ENCODE peak calls at places on chromosomes 5 and 9, in four cellular contexts. J is HepG2, V is H1, L is K562. Z is an unnamed sample.

GRCh38 chr5:170254056-170254455 is 21.3 kb downstream of the C5orf58 start:
- DNase-seq in V (no peak), J (no peak), L (no peak), Z (no peak)

GRCh38 chr9:3719286-3719685 is 193.5 kb upstream of the RFX3 start:
- DNase-seq in J (no peak), L (no peak), V (no peak), Z (no peak)

GRCh38 chr9:37966443-37967271 is 62.7 kb upstream of the SLC25A51 start:
- DNase-seq in L (no peak), V (no peak), J (peak; percentile 52), Z (no peak)

GRCh38 chr5:142685418-142686209 is at the start of gene FGF1:
- DNase-seq in J (no peak), L (no peak), V (no peak), Z (no peak)

GRCh38 chr5:114789773-114790402 is 379.8 kb downstream of the TRIM36 start:
- DNase-seq in V (no peak), L (no peak), J (peak; percentile 8), Z (peak; percentile 34)

GRCh38 chr9:137176302-137177182 is 4.7 kb upstream of the TMEM210 start:
- DNase-seq in L (peak; percentile 49), J (peak; percentile 49), V (no peak), Z (no peak)

GRCh38 chr9:95892690-95893089 is 17.2 kb downstream of the ERCC6L2 start:
- DNase-seq in J (no peak), L (no peak), V (no peak), Z (no peak)

GRCh38 chr5:177611446-177612214 is 11.7 kb downstream of the B4GALT7 start:
- DNase-seq in V (no peak), L (no peak), J (no peak), Z (no peak)

GRCh38 chr9:114165407-114166102 is 10.2 kb downstream of the COL27A1 start:
- DNase-seq in V (no peak), J (no peak), L (no peak), Z (no peak)

GRCh38 chr9:124032247-124032646 is 20.7 kb downstream of the LHX2 start:
- DNase-seq in V (no peak), J (no peak), L (no peak), Z (no peak)

GRCh38 chr5:124148574-124148973 is 597.9 kb downstream of the ZNF608 start:
- DNase-seq in L (no peak), J (no peak), V (no peak), Z (no peak)

GRCh38 chr9:82621446-82621845 is 441.5 kb downstream of the RASEF start:
- DNase-seq in J (no peak), L (no peak), V (no peak), Z (no peak)

GRCh38 chr5:138544171-138545134 is 1.4 kb upstream of the ETF1 start:
- DNase-seq in V (no peak), J (no peak), L (no peak), Z (no peak)

GRCh38 chr5:10653033-10653432 is 89.2 kb downstream of the ANKRD33B start:
- DNase-seq in J (no peak), L (no peak), V (no peak), Z (no peak)

GRCh38 chr9:113896713-113897112 is 20.6 kb downstream of the ZNF618 start:
- DNase-seq in V (no peak), J (no peak), L (no peak), Z (no peak)

GRCh38 chr9:86034863-86035734 is 64.3 kb downstream of the GOLM1 start:
- DNase-seq in L (peak; percentile 26), V (peak; percentile 75), J (peak; percentile 32), Z (peak; percentile 29)

GRCh38 chr5:127588368-127588767 is 60.5 kb upstream of the CTXN3 start:
- DNase-seq in J (no peak), V (no peak), L (no peak), Z (no peak)

GRCh38 chr5:150300496-150301169 is 2.1 kb downstream of the ARSI start:
- DNase-seq in J (no peak), V (no peak), L (no peak), Z (no peak)

GRCh38 chr9:101738566-101739183 is at the start of gene GRIN3A:
- DNase-seq in V (no peak), J (no peak), L (peak; percentile 10), Z (no peak)

GRCh38 chr9:98570663-98571440 is 137.9 kb downstream of the GABBR2 start:
- DNase-seq in J (no peak), L (no peak), V (no peak), Z (no peak)

GRCh38 chr5:176530406-176530982 is 6.7 kb downstream of the RNF44 start:
- DNase-seq in J (no peak), L (peak; percentile 25), V (no peak), Z (no peak)

GRCh38 chr5:3787604-3788003 is 192.0 kb downstream of the IRX1 start:
- DNase-seq in J (no peak), V (no peak), L (no peak), Z (no peak)

GRCh38 chr9:106038266-106039001 is 344.1 kb downstream of the TMEM38B start:
- DNase-seq in J (no peak), V (no peak), L (no peak), Z (no peak)

GRCh38 chr5:159911349-159911748 is 4.9 kb upstream of the ADRA1B start:
- DNase-seq in L (no peak), V (no peak), J (no peak), Z (no peak)

GRCh38 chr5:78569441-78569840 is 79.1 kb downstream of the LHFPL2 start:
- DNase-seq in V (no peak), L (no peak), J (no peak), Z (no peak)

GRCh38 chr9:127976498-127976897 is 4.3 kb downstream of the EEIG1 start:
- DNase-seq in J (no peak), V (no peak), L (no peak), Z (no peak)

GRCh38 chr9:89482950-89483349 is 15.0 kb downstream of the SEMA4D start:
- DNase-seq in V (no peak), J (no peak), L (no peak), Z (no peak)

GRCh38 chr9:106880863-106881262 is 17.9 kb downstream of the ZNF462 start:
- DNase-seq in J (no peak), L (no peak), V (no peak), Z (no peak)

GRCh38 chr9:111483419-111483861 is 743 bp downstream of the ECPAS start:
- DNase-seq in L (peak; percentile 79), J (peak; percentile 6), V (no peak), Z (no peak)

GRCh38 chr5:67021031-67021430 is 175.6 kb downstream of the CD180 start:
- DNase-seq in L (no peak), J (no peak), V (no peak), Z (no peak)

GRCh38 chr5:91219141-91219802 is 163.8 kb downstream of the ARRDC3 start:
- DNase-seq in V (no peak), J (no peak), L (no peak), Z (no peak)

GRCh38 chr5:128038641-128039040 is 44.9 kb upstream of the SLC12A2 start:
- DNase-seq in L (peak; percentile 20), J (peak; percentile 31), V (no peak), Z (peak; percentile 77)

DNA sequence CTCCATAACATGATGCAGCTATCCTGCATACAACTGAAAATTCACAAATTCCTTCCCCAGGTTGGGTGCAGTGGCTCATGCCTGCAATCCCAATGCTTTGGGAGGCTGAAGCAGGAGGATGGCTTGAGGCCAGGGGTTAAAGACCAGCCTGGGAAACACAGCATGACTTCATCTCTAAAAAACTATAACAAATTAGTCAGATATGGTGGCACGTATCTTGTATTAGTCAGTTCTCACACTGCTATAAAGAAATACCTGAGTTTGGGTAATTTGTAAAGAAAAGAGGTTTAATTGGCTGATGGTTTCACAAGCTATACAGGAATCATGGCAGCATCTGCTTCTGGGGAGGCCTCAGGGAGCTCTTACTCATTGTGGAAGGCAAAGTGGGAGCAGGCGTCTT is 56.4 kb upstream of the DAPK1 start:
- DNase-seq in J (no peak), L (no peak), V (no peak), Z (no peak)
- TF ChIP-seq MAX in J (no peak), L (no peak), V (no peak), Z (no peak)

GRCh38 chr5:111389390-111390082 is 122.8 kb downstream of the STARD4 start:
- DNase-seq in J (no peak), V (no peak), L (no peak), Z (peak; percentile 31)
- TF ChIP-seq FOSL1 in J (no peak), V (no peak), L (no peak), Z (no peak)

GRCh38 chr9:14033067-14033466 is 280.9 kb downstream of the NFIB start:
- DNase-seq in V (no peak), J (no peak), L (no peak), Z (no peak)

GRCh38 chr9:14029811-14030210 is 284.1 kb downstream of the NFIB start:
- DNase-seq in L (no peak), J (no peak), V (no peak), Z (no peak)

GRCh38 chr9:14031015-14031414 is 282.9 kb downstream of the NFIB start:
- DNase-seq in V (no peak), J (no peak), L (no peak), Z (no peak)

GRCh38 chr9:14030350-14030823 is 283.6 kb downstream of the NFIB start:
- DNase-seq in L (no peak), J (no peak), V (no peak), Z (no peak)

DNA sequence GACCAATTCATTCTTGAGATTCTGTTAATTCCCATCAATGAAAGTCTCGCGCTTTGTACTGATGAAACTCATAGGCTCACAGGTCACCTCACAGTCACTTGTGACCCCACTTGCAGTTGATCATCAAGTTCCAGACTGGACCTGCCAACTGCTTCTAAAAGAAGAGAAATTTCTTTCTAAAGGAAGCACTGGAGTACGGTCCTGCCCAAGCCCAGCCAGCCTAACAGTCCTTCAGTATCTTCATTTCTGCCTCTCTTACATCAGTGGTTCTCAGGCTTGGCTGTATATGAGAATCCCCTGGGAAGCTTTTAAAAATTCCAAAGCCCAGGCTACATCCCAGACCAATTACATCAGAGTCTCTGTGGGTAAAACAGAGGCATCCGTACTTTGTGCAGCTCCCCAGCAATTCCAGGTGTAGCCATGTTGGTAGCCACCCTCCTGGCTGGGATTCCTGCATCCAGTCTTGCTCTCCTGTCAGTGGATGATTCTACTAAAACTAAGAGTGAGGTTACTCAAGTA is 282.1 kb downstream of the NFIB start:
- DNase-seq in J (no peak), L (no peak), V (no peak), Z (no peak)
- H3K27ac ChIP-seq in J (no peak overlapping the region), L (no peak overlapping the region), V (no peak overlapping the region), Z (no peak overlapping the region)

DNA sequence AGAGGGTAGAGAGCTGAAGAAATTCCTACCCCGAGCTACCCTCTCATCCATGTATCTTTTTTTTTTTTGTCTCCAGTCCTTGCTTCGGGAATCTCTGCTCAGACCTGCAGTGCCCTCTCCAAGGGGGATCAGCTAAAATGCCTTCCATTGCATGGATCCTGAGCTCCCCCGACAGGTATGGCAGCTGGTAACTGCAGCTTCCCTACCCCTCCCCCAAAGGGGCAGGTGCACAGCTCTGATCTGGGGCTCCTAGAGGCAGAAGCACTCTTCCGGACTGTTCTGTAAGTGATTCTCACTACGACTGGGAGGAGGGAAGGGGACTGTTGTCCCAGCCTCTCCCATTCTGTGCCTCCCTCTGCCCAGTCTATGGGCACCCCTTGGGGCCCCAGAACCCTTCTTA is 169.6 kb downstream of the MELK start:
- DNase-seq in L (no peak), J (no peak), V (no peak), Z (no peak)
- TF ChIP-seq MAX in L (no peak), J (no peak), V (no peak), Z (no peak)

GRCh38 chr5:75303419-75303818 is 33.6 kb upstream of the HMGCR start:
- DNase-seq in J (no peak), L (no peak), V (no peak), Z (no peak)
- TF ChIP-seq FOSL1 in J (no peak), L (no peak), V (no peak), Z (no peak)

GRCh38 chr5:36250427-36250826 is 8.7 kb upstream of the NADK2 start:
- DNase-seq in L (no peak), J (no peak), V (no peak), Z (no peak)
- H3K27ac ChIP-seq in L (no peak overlapping the region), J (no peak overlapping the region), V (no peak overlapping the region), Z (no peak overlapping the region)

Z was measured in HCT116.